ENCODE peak calls at places on chromosomes 3 and 15, in seven cellular contexts. One of them, this sample, is unnamed.

GRCh38 chr15:28125673-28126651 is 26.8 kb upstream of the OCA2 start:
- DNase-seq in Peyer's patch: no peak
- DNase-seq in NCI-H510A treated with DMSO at 0.1 percent for 48 hours: peak; percentile 19
- DNase-seq in activated naive CD4-positive, alpha-beta T cell treated with anti-CD3 and anti-CD28 coated beads for 36 hours: no peak
- DNase-seq in neuronal stem cell: peak; percentile 54
- DNase-seq in smooth muscle cell of the brain vasculature: no peak
- DNase-seq in stimulated activated CD4-positive, alpha-beta T cell treated with anti-CD3 and anti-CD28 coated beads, Interleukin-1b, Interleukin-23, amount 100 ng/mL, for 24 hours: no peak
- DNase-seq in this sample: peak; percentile 22

GRCh38 chr15:79812536-79812935 is 84.3 kb downstream of the MTHFS start:
- DNase-seq in Peyer's patch: no peak
- DNase-seq in NCI-H510A treated with DMSO at 0.1 percent for 48 hours: no peak
- DNase-seq in activated naive CD4-positive, alpha-beta T cell treated with anti-CD3 and anti-CD28 coated beads for 36 hours: no peak
- DNase-seq in neuronal stem cell: no peak
- DNase-seq in smooth muscle cell of the brain vasculature: no peak
- DNase-seq in stimulated activated CD4-positive, alpha-beta T cell treated with anti-CD3 and anti-CD28 coated beads, Interleukin-1b, Interleukin-23, amount 100 ng/mL, for 24 hours: no peak
- DNase-seq in this sample: no peak

GRCh38 chr3:162538906-162539305 is 1042.3 kb downstream of the OTOL1 start:
- DNase-seq in Peyer's patch: no peak
- DNase-seq in NCI-H510A treated with DMSO at 0.1 percent for 48 hours: no peak
- DNase-seq in activated naive CD4-positive, alpha-beta T cell treated with anti-CD3 and anti-CD28 coated beads for 36 hours: no peak
- DNase-seq in neuronal stem cell: no peak
- DNase-seq in smooth muscle cell of the brain vasculature: no peak
- DNase-seq in stimulated activated CD4-positive, alpha-beta T cell treated with anti-CD3 and anti-CD28 coated beads, Interleukin-1b, Interleukin-23, amount 100 ng/mL, for 24 hours: no peak
- DNase-seq in this sample: no peak

GRCh38 chr3:197444793-197445403 is 110.9 kb downstream of the BDH1 start:
- DNase-seq in Peyer's patch: no peak
- DNase-seq in NCI-H510A treated with DMSO at 0.1 percent for 48 hours: no peak
- DNase-seq in activated naive CD4-positive, alpha-beta T cell treated with anti-CD3 and anti-CD28 coated beads for 36 hours: no peak
- DNase-seq in neuronal stem cell: no peak
- DNase-seq in smooth muscle cell of the brain vasculature: no peak
- DNase-seq in stimulated activated CD4-positive, alpha-beta T cell treated with anti-CD3 and anti-CD28 coated beads, Interleukin-1b, Interleukin-23, amount 100 ng/mL, for 24 hours: no peak
- DNase-seq in this sample: no peak

GRCh38 chr3:169264711-169265110 is 398.8 kb downstream of the MECOM start:
- DNase-seq in Peyer's patch: no peak
- DNase-seq in NCI-H510A treated with DMSO at 0.1 percent for 48 hours: peak; percentile 76
- DNase-seq in activated naive CD4-positive, alpha-beta T cell treated with anti-CD3 and anti-CD28 coated beads for 36 hours: no peak
- DNase-seq in neuronal stem cell: no peak
- DNase-seq in smooth muscle cell of the brain vasculature: peak; percentile 15
- DNase-seq in stimulated activated CD4-positive, alpha-beta T cell treated with anti-CD3 and anti-CD28 coated beads, Interleukin-1b, Interleukin-23, amount 100 ng/mL, for 24 hours: no peak
- DNase-seq in this sample: peak; percentile 36

GRCh38 chr3:42443819-42444436 is 33.5 kb upstream of the LYZL4 start:
- DNase-seq in Peyer's patch: peak; percentile 91
- DNase-seq in NCI-H510A treated with DMSO at 0.1 percent for 48 hours: peak; percentile 48
- DNase-seq in activated naive CD4-positive, alpha-beta T cell treated with anti-CD3 and anti-CD28 coated beads for 36 hours: peak; percentile 89
- DNase-seq in neuronal stem cell: peak; percentile 79
- DNase-seq in smooth muscle cell of the brain vasculature: peak; percentile 47
- DNase-seq in stimulated activated CD4-positive, alpha-beta T cell treated with anti-CD3 and anti-CD28 coated beads, Interleukin-1b, Interleukin-23, amount 100 ng/mL, for 24 hours: peak; percentile 66
- DNase-seq in this sample: peak; percentile 22

GRCh38 chr3:39323454-39323853 is 6.1 kb upstream of the CCR8 start:
- DNase-seq in Peyer's patch: no peak
- DNase-seq in NCI-H510A treated with DMSO at 0.1 percent for 48 hours: no peak
- DNase-seq in activated naive CD4-positive, alpha-beta T cell treated with anti-CD3 and anti-CD28 coated beads for 36 hours: no peak
- DNase-seq in neuronal stem cell: no peak
- DNase-seq in smooth muscle cell of the brain vasculature: no peak
- DNase-seq in stimulated activated CD4-positive, alpha-beta T cell treated with anti-CD3 and anti-CD28 coated beads, Interleukin-1b, Interleukin-23, amount 100 ng/mL, for 24 hours: no peak
- DNase-seq in this sample: no peak

GRCh38 chr15:81939604-81940440 is 106.0 kb downstream of the MEX3B start:
- DNase-seq in Peyer's patch: no peak
- DNase-seq in NCI-H510A treated with DMSO at 0.1 percent for 48 hours: no peak
- DNase-seq in activated naive CD4-positive, alpha-beta T cell treated with anti-CD3 and anti-CD28 coated beads for 36 hours: peak; percentile 48
- DNase-seq in neuronal stem cell: peak; percentile 30
- DNase-seq in smooth muscle cell of the brain vasculature: no peak
- DNase-seq in stimulated activated CD4-positive, alpha-beta T cell treated with anti-CD3 and anti-CD28 coated beads, Interleukin-1b, Interleukin-23, amount 100 ng/mL, for 24 hours: no peak
- DNase-seq in this sample: no peak

GRCh38 chr3:154324919-154325318 is 632 bp upstream of the DHX36 start:
- DNase-seq in Peyer's patch: no peak
- DNase-seq in NCI-H510A treated with DMSO at 0.1 percent for 48 hours: no peak
- DNase-seq in activated naive CD4-positive, alpha-beta T cell treated with anti-CD3 and anti-CD28 coated beads for 36 hours: no peak
- DNase-seq in neuronal stem cell: no peak
- DNase-seq in smooth muscle cell of the brain vasculature: no peak
- DNase-seq in stimulated activated CD4-positive, alpha-beta T cell treated with anti-CD3 and anti-CD28 coated beads, Interleukin-1b, Interleukin-23, amount 100 ng/mL, for 24 hours: no peak
- DNase-seq in this sample: no peak

GRCh38 chr15:49674370-49674769 is 53.5 kb downstream of the DTWD1 start:
- DNase-seq in Peyer's patch: no peak
- DNase-seq in NCI-H510A treated with DMSO at 0.1 percent for 48 hours: no peak
- DNase-seq in activated naive CD4-positive, alpha-beta T cell treated with anti-CD3 and anti-CD28 coated beads for 36 hours: no peak
- DNase-seq in neuronal stem cell: no peak
- DNase-seq in smooth muscle cell of the brain vasculature: no peak
- DNase-seq in stimulated activated CD4-positive, alpha-beta T cell treated with anti-CD3 and anti-CD28 coated beads, Interleukin-1b, Interleukin-23, amount 100 ng/mL, for 24 hours: no peak
- DNase-seq in this sample: no peak

GRCh38 chr3:169305460-169305859 is 358.1 kb downstream of the MECOM start:
- DNase-seq in Peyer's patch: no peak
- DNase-seq in NCI-H510A treated with DMSO at 0.1 percent for 48 hours: peak; percentile 40
- DNase-seq in activated naive CD4-positive, alpha-beta T cell treated with anti-CD3 and anti-CD28 coated beads for 36 hours: no peak
- DNase-seq in neuronal stem cell: no peak
- DNase-seq in smooth muscle cell of the brain vasculature: no peak
- DNase-seq in stimulated activated CD4-positive, alpha-beta T cell treated with anti-CD3 and anti-CD28 coated beads, Interleukin-1b, Interleukin-23, amount 100 ng/mL, for 24 hours: no peak
- DNase-seq in this sample: no peak